ENCODE peak calls at places on chromosomes 16 and 17, in nine cellular contexts. One of them, this sample, is unnamed.

GRCh38 chr16:56506941-56507340 is 12.9 kb downstream of the BBS2 start:
- DNase-seq in body of pancreas: no peak
- DNase-seq in heart right ventricle: no peak
- DNase-seq in cardiac fibroblast: peak; percentile 78
- DNase-seq in AG10803: peak; percentile 56
- DNase-seq in NB4: no peak
- DNase-seq in right cardiac atrium: no peak
- DNase-seq in H7: no peak
- DNase-seq in aorta: no peak
- DNase-seq in this sample: no peak

GRCh38 chr17:3575506-3575905 is 17.9 kb upstream of the TRPV3 start:
- DNase-seq in body of pancreas: no peak
- DNase-seq in heart right ventricle: no peak
- DNase-seq in cardiac fibroblast: peak; percentile 81
- DNase-seq in AG10803: peak; percentile 93
- DNase-seq in NB4: no peak
- DNase-seq in right cardiac atrium: no peak
- DNase-seq in H7: no peak
- DNase-seq in aorta: no peak
- DNase-seq in this sample: no peak

GRCh38 chr17:48053758-48054237 is 5.6 kb downstream of the NFE2L1 start:
- DNase-seq in body of pancreas: no peak
- DNase-seq in heart right ventricle: no peak
- DNase-seq in cardiac fibroblast: no peak
- DNase-seq in AG10803: no peak
- DNase-seq in NB4: no peak
- DNase-seq in right cardiac atrium: no peak
- DNase-seq in H7: no peak
- DNase-seq in aorta: no peak
- DNase-seq in this sample: no peak

GRCh38 chr17:74532115-74532514 is 840 bp upstream of the CD300LB start:
- DNase-seq in body of pancreas: no peak
- DNase-seq in heart right ventricle: peak; percentile 67
- DNase-seq in cardiac fibroblast: no peak
- DNase-seq in AG10803: no peak
- DNase-seq in NB4: peak; percentile 95
- DNase-seq in right cardiac atrium: peak; percentile 70
- DNase-seq in H7: peak; percentile 69
- DNase-seq in aorta: peak; percentile 83
- DNase-seq in this sample: peak; percentile 53

GRCh38 chr16:86924537-86924936 is 346.2 kb downstream of the FOXL1 start:
- DNase-seq in body of pancreas: no peak
- DNase-seq in heart right ventricle: no peak
- DNase-seq in cardiac fibroblast: peak; percentile 94
- DNase-seq in AG10803: peak; percentile 61
- DNase-seq in NB4: no peak
- DNase-seq in right cardiac atrium: no peak
- DNase-seq in H7: no peak
- DNase-seq in aorta: no peak
- DNase-seq in this sample: no peak

GRCh38 chr17:8859804-8860430 is 7.6 kb downstream of the PIK3R6 start:
- DNase-seq in body of pancreas: no peak
- DNase-seq in heart right ventricle: no peak
- DNase-seq in cardiac fibroblast: no peak
- DNase-seq in AG10803: no peak
- DNase-seq in NB4: no peak
- DNase-seq in right cardiac atrium: no peak
- DNase-seq in H7: no peak
- DNase-seq in aorta: no peak
- DNase-seq in this sample: no peak

GRCh38 chr16:626174-626765 is 4.5 kb upstream of the WFIKKN1 start:
- DNase-seq in body of pancreas: no peak
- DNase-seq in heart right ventricle: no peak
- DNase-seq in cardiac fibroblast: no peak
- DNase-seq in AG10803: no peak
- DNase-seq in NB4: no peak
- DNase-seq in right cardiac atrium: no peak
- DNase-seq in H7: no peak
- DNase-seq in aorta: peak; percentile 41
- DNase-seq in this sample: no peak

GRCh38 chr17:37461668-37462067 is 28.0 kb upstream of the DUSP14 start:
- DNase-seq in body of pancreas: no peak
- DNase-seq in heart right ventricle: no peak
- DNase-seq in cardiac fibroblast: peak; percentile 16
- DNase-seq in AG10803: peak; percentile 15
- DNase-seq in NB4: no peak
- DNase-seq in right cardiac atrium: no peak
- DNase-seq in H7: no peak
- DNase-seq in aorta: no peak
- DNase-seq in this sample: no peak

GRCh38 chr17:64148017-64148631 is 18.2 kb upstream of the ERN1 start:
- DNase-seq in body of pancreas: no peak
- DNase-seq in heart right ventricle: peak; percentile 54
- DNase-seq in cardiac fibroblast: peak; percentile 46
- DNase-seq in AG10803: peak; percentile 42
- DNase-seq in NB4: peak; percentile 54
- DNase-seq in right cardiac atrium: no peak
- DNase-seq in H7: peak; percentile 49
- DNase-seq in aorta: no peak
- DNase-seq in this sample: peak; percentile 53

GRCh38 chr17:9023389-9024210 is 2.3 kb downstream of the NTN1 start:
- DNase-seq in body of pancreas: no peak
- DNase-seq in heart right ventricle: no peak
- DNase-seq in cardiac fibroblast: no peak
- DNase-seq in AG10803: no peak
- DNase-seq in NB4: no peak
- DNase-seq in right cardiac atrium: peak; percentile 80
- DNase-seq in H7: peak; percentile 76
- DNase-seq in aorta: no peak
- DNase-seq in this sample: no peak

GRCh38 chr17:41518789-41519449 is at the start of gene KRT15:
- DNase-seq in body of pancreas: no peak
- DNase-seq in heart right ventricle: no peak
- DNase-seq in cardiac fibroblast: peak; percentile 35
- DNase-seq in AG10803: no peak
- DNase-seq in NB4: no peak
- DNase-seq in right cardiac atrium: no peak
- DNase-seq in H7: no peak
- DNase-seq in aorta: no peak
- DNase-seq in this sample: no peak

GRCh38 chr17:41519501-41520224 is 973 bp upstream of the KRT15 start:
- DNase-seq in body of pancreas: peak; percentile 57
- DNase-seq in heart right ventricle: no peak
- DNase-seq in cardiac fibroblast: no peak
- DNase-seq in AG10803: no peak
- DNase-seq in NB4: no peak
- DNase-seq in right cardiac atrium: no peak
- DNase-seq in H7: no peak
- DNase-seq in aorta: no peak
- DNase-seq in this sample: no peak

GRCh38 chr17:41521574-41522261 is 3.0 kb upstream of the KRT15 start:
- DNase-seq in body of pancreas: peak; percentile 45
- DNase-seq in heart right ventricle: no peak
- DNase-seq in cardiac fibroblast: peak; percentile 90
- DNase-seq in AG10803: peak; percentile 73
- DNase-seq in NB4: peak; percentile 65
- DNase-seq in right cardiac atrium: no peak
- DNase-seq in H7: peak; percentile 83
- DNase-seq in aorta: no peak
- DNase-seq in this sample: no peak

GRCh38 chr17:41522301-41523224 is 3.9 kb upstream of the KRT15 start:
- DNase-seq in body of pancreas: no peak
- DNase-seq in heart right ventricle: no peak
- DNase-seq in cardiac fibroblast: no peak
- DNase-seq in AG10803: no peak
- DNase-seq in NB4: no peak
- DNase-seq in right cardiac atrium: no peak
- DNase-seq in H7: peak; percentile 69
- DNase-seq in aorta: no peak
- DNase-seq in this sample: no peak

DNA sequence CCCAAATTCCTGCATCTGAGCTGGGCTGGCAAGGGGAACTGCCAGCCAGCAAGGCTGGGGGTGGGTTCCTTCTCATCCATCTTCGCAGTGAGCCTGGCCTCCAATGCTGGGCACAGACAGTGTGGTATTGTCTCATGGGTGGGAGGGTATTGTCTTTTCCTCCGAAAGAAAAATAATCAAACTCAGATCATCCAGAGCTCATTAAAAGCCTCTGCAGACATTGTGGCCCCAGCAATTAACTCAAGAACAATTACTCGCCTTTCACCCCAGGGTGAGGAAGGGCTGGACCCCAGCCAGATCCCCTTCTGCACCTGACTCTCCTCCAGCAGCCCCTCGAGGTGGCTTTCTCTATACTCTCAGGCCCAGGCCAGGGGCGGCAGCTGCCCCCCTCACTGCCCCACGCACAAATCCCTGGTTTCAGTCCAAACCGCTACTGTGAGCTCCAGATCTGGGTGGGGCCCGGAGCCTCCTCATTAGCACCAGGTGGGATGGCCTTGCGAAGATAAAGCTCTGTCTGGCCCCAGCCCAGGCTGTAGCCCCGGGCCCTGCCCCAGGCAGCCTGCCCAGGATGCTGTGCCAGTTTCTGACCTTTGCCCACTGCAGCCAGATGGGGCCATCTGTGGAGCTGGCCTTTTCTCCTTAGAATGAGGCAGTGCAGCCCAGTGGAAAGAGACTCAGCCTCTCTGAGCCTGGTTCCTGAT is 2.3 kb upstream of the KRT15 start:
- DNase-seq in body of pancreas: no peak
- DNase-seq in heart right ventricle: no peak
- DNase-seq in cardiac fibroblast: no peak
- DNase-seq in AG10803: no peak
- DNase-seq in NB4: no peak
- DNase-seq in right cardiac atrium: no peak
- DNase-seq in H7: peak; percentile 62
- DNase-seq in aorta: no peak
- DNase-seq in this sample: no peak
- H3K4me3 ChIP-seq in body of pancreas: no peak overlapping the region
- H3K4me3 ChIP-seq in heart right ventricle: no peak overlapping the region
- H3K4me3 ChIP-seq in cardiac fibroblast: no peak overlapping the region
- H3K4me3 ChIP-seq in AG10803: no peak overlapping the region
- H3K4me3 ChIP-seq in NB4: no peak overlapping the region
- H3K4me3 ChIP-seq in right cardiac atrium: no peak overlapping the region
- H3K4me3 ChIP-seq in H7: no peak overlapping the region
- H3K4me3 ChIP-seq in aorta: no peak overlapping the region
- H3K4me3 ChIP-seq in this sample: no peak overlapping the region

GRCh38 chr16:11312718-11313492 is 31.8 kb upstream of the PRM1 start:
- DNase-seq in body of pancreas: peak; percentile 58
- DNase-seq in heart right ventricle: no peak
- DNase-seq in cardiac fibroblast: peak; percentile 42
- DNase-seq in AG10803: peak; percentile 77
- DNase-seq in NB4: peak; percentile 45
- DNase-seq in right cardiac atrium: no peak
- DNase-seq in H7: no peak
- DNase-seq in aorta: no peak
- DNase-seq in this sample: no peak
- H3K4me3 ChIP-seq in body of pancreas: no peak overlapping the region
- H3K4me3 ChIP-seq in heart right ventricle: no peak overlapping the region
- H3K4me3 ChIP-seq in cardiac fibroblast: no peak overlapping the region
- H3K4me3 ChIP-seq in AG10803: no peak overlapping the region
- H3K4me3 ChIP-seq in NB4: no peak overlapping the region
- H3K4me3 ChIP-seq in right cardiac atrium: no peak overlapping the region
- H3K4me3 ChIP-seq in H7: no peak overlapping the region
- H3K4me3 ChIP-seq in aorta: no peak overlapping the region
- H3K4me3 ChIP-seq in this sample: no peak overlapping the region

GRCh38 chr16:85564277-85565051 is 48.7 kb upstream of the GSE1 start:
- DNase-seq in body of pancreas: no peak
- DNase-seq in heart right ventricle: no peak
- DNase-seq in cardiac fibroblast: no peak
- DNase-seq in AG10803: no peak
- DNase-seq in NB4: peak; percentile 59
- DNase-seq in right cardiac atrium: peak; percentile 55
- DNase-seq in H7: peak; percentile 78
- DNase-seq in aorta: no peak
- DNase-seq in this sample: peak; percentile 68

GRCh38 chr16:85562102-85562786 is 50.9 kb upstream of the GSE1 start:
- DNase-seq in body of pancreas: no peak
- DNase-seq in heart right ventricle: no peak
- DNase-seq in cardiac fibroblast: no peak
- DNase-seq in AG10803: no peak
- DNase-seq in NB4: no peak
- DNase-seq in right cardiac atrium: peak; percentile 58
- DNase-seq in H7: no peak
- DNase-seq in aorta: no peak
- DNase-seq in this sample: no peak

GRCh38 chr16:85563031-85563430 is 50.1 kb upstream of the GSE1 start:
- DNase-seq in body of pancreas: no peak
- DNase-seq in heart right ventricle: no peak
- DNase-seq in cardiac fibroblast: no peak
- DNase-seq in AG10803: no peak
- DNase-seq in NB4: no peak
- DNase-seq in right cardiac atrium: no peak
- DNase-seq in H7: no peak
- DNase-seq in aorta: no peak
- DNase-seq in this sample: no peak

GRCh38 chr16:85565340-85565739 is 47.8 kb upstream of the GSE1 start:
- DNase-seq in body of pancreas: no peak
- DNase-seq in heart right ventricle: no peak
- DNase-seq in cardiac fibroblast: no peak
- DNase-seq in AG10803: no peak
- DNase-seq in NB4: no peak
- DNase-seq in right cardiac atrium: no peak
- DNase-seq in H7: no peak
- DNase-seq in aorta: no peak
- DNase-seq in this sample: no peak

GRCh38 chr16:85563515-85564276 is 49.4 kb upstream of the GSE1 start:
- DNase-seq in body of pancreas: peak; percentile 63
- DNase-seq in heart right ventricle: peak; percentile 77
- DNase-seq in cardiac fibroblast: peak; percentile 55
- DNase-seq in AG10803: peak; percentile 34
- DNase-seq in NB4: no peak
- DNase-seq in right cardiac atrium: peak; percentile 95
- DNase-seq in H7: no peak
- DNase-seq in aorta: peak; percentile 91
- DNase-seq in this sample: no peak
- H3K4me3 ChIP-seq in body of pancreas: no peak overlapping the region
- H3K4me3 ChIP-seq in heart right ventricle: no peak overlapping the region
- H3K4me3 ChIP-seq in cardiac fibroblast: no peak overlapping the region
- H3K4me3 ChIP-seq in AG10803: no peak overlapping the region
- H3K4me3 ChIP-seq in NB4: no peak overlapping the region
- H3K4me3 ChIP-seq in right cardiac atrium: no peak overlapping the region
- H3K4me3 ChIP-seq in H7: no peak overlapping the region
- H3K4me3 ChIP-seq in aorta: no peak overlapping the region
- H3K4me3 ChIP-seq in this sample: no peak overlapping the region

DNA sequence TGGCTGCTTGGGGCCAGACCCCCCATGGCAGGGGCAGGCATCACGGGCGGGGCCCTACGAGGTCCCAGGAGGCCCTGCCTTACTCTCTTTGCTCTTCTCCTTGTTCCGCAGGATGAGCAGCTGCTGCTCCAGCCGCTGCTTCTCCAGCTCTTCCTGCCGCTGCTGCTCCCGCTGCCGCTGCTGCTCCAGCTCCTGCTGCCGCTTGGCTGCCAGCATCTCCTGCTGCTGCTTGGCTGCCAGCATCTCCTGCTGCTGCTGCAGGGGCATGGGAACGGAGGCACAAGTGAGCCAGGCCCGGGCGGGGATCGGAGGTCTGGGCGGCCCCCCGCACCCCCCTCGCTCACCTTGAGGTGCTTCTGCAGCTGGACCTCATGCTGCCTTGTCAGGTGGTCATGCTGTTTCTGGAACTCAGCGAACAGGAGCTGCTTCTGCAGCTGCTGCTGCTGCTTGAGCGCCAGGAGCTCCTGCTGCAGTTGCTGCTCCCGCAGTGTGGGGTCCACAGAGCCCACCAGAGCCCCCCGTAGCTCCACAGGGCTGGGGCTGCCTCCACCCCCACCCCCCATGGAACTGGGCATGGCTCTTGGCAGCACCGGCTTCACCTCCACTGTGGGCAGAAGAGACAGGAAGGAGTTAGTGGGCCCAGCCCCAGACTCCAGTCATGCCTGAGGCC is 22.8 kb downstream of the G6PC3 start:
- DNase-seq in body of pancreas: no peak
- DNase-seq in heart right ventricle: no peak
- DNase-seq in cardiac fibroblast: no peak
- DNase-seq in AG10803: no peak
- DNase-seq in NB4: no peak
- DNase-seq in right cardiac atrium: no peak
- DNase-seq in H7: no peak
- DNase-seq in aorta: no peak
- DNase-seq in this sample: no peak
- H3K4me3 ChIP-seq in body of pancreas: no peak overlapping the region
- H3K4me3 ChIP-seq in heart right ventricle: no peak overlapping the region
- H3K4me3 ChIP-seq in cardiac fibroblast: no peak overlapping the region
- H3K4me3 ChIP-seq in AG10803: no peak overlapping the region
- H3K4me3 ChIP-seq in NB4: no peak overlapping the region
- H3K4me3 ChIP-seq in right cardiac atrium: no peak overlapping the region
- H3K4me3 ChIP-seq in H7: no peak overlapping the region
- H3K4me3 ChIP-seq in aorta: no peak overlapping the region
- H3K4me3 ChIP-seq in this sample: no peak overlapping the region

This sample was measured in Karpas-422.